ENCODE peak calls at places on chromosomes 12 and 14, in eight cellular contexts. Y is non-pigmented ciliary epithelial cell, M is SW480, P is germinal center, B is NCI-H345, E is NCI-H146, R is neuronal stem cell, D is GM04504. N is an unnamed sample.

GRCh38 chr14:92572050-92572449 is 58.5 kb downstream of the RIN3 start:
- DNase-seq in M (no peak), E (no peak), D (no peak), R (no peak), Y (no peak), P (no peak), B (no peak), N (no peak)

GRCh38 chr14:49792618-49793017 is 24.7 kb downstream of the KLHDC2 start:
- DNase-seq in B (no peak), P (no peak), Y (no peak), E (no peak), R (no peak), M (no peak), D (no peak), N (no peak)

GRCh38 chr14:38065101-38065762 is 142.5 kb upstream of the SSTR1 start:
- DNase-seq in E (no peak), B (no peak), D (no peak), R (no peak), Y (no peak), M (no peak), P (no peak), N (no peak)

GRCh38 chr14:90400904-90401561 is 4.2 kb downstream of the CALM1 start:
- DNase-seq in P (no peak), R (no peak), Y (no peak), E (peak), M (no peak), D (no peak), B (no peak), N (no peak)

GRCh38 chr14:32022525-32022924 is 54.6 kb upstream of the ARHGAP5 start:
- DNase-seq in P (no peak), E (no peak), B (no peak), M (no peak), D (no peak), R (no peak), Y (no peak), N (no peak)

GRCh38 chr12:53214687-53215455 is 7.8 kb upstream of the ITGB7 start:
- DNase-seq in E (no peak), B (no peak), Y (no peak), P (no peak), M (no peak), R (no peak), D (no peak), N (no peak)

GRCh38 chr12:14275111-14275510 is 90.4 kb upstream of the ATF7IP start:
- DNase-seq in M (no peak), Y (no peak), B (no peak), E (no peak), P (no peak), D (no peak), R (no peak), N (no peak)

GRCh38 chr12:6163554-6164060 is 36.6 kb upstream of the CD9 start:
- DNase-seq in M (no peak), R (no peak), P (no peak), E (no peak), D (no peak), Y (no peak), B (no peak), N (no peak)

GRCh38 chr12:14272954-14273910 is 92.2 kb upstream of the ATF7IP start:
- DNase-seq in M (no peak), E (no peak), P (peak), Y (no peak), D (no peak), B (no peak), R (no peak), N (no peak)

GRCh38 chr14:80636071-80636470 is 305.5 kb downstream of the CEP128 start:
- DNase-seq in R (no peak), E (no peak), P (no peak), D (no peak), M (no peak), B (no peak), Y (no peak), N (no peak)

GRCh38 chr12:93387780-93388179 is 10.1 kb downstream of the NUDT4 start:
- DNase-seq in D (no peak), P (no peak), E (no peak), Y (no peak), B (no peak), M (no peak), R (no peak), N (peak)

GRCh38 chr14:70642313-70643235 is 858 bp downstream of the TTC9 start:
- DNase-seq in M (peak), Y (no peak), E (peak), D (no peak), P (peak), B (peak), R (no peak), N (no peak)

GRCh38 chr12:22282283-22282682 is 52.2 kb downstream of the ST8SIA1 start:
- DNase-seq in B (no peak), R (no peak), M (no peak), D (peak), Y (peak), P (no peak), E (no peak), N (no peak)

GRCh38 chr12:59131462-59131861 is 211.2 kb upstream of the LRIG3 start:
- DNase-seq in P (no peak), Y (no peak), M (no peak), E (no peak), B (no peak), R (peak), D (no peak), N (no peak)

GRCh38 chr14:37622231-37622923 is 26.9 kb downstream of the TTC6 start:
- DNase-seq in M (no peak), B (no peak), D (no peak), R (peak), Y (no peak), E (no peak), P (no peak), N (no peak)

GRCh38 chr14:78443834-78444233 is 273.7 kb downstream of the NRXN3 start:
- DNase-seq in P (no peak), Y (no peak), R (no peak), E (no peak), B (no peak), D (no peak), M (no peak), N (no peak)

GRCh38 chr12:89980236-89980635 is 271.6 kb upstream of the ATP2B1 start:
- DNase-seq in M (no peak), R (no peak), B (no peak), Y (no peak), D (peak), P (no peak), E (no peak), N (peak)

GRCh38 chr12:45284096-45284901 is 68.4 kb downstream of the ANO6 start:
- DNase-seq in P (no peak), M (no peak), B (no peak), D (no peak), R (no peak), E (peak), Y (peak), N (peak)